ENCODE peak calls at places on chromosomes 13 and 19, in seven cellular contexts. One of them, this sample, is unnamed.

GRCh38 chr19:12800873-12801465 is 631 bp downstream of the PRDX2 start:
- DNase-seq in NCI-H2107: no peak
- DNase-seq in T-cell: no peak
- DNase-seq in T-helper 2 cell: no peak
- DNase-seq in small intestine: peak
- DNase-seq in GM04504: no peak
- DNase-seq in stimulated activated CD4-positive, alpha-beta T cell treated with anti-CD3 and anti-CD28 coated beads, Interleukin-4, amount 100 ng/mL, for 1 hour: no peak
- DNase-seq in this sample: no peak

GRCh38 chr19:3573162-3573857 is 566 bp downstream of the HMG20B start:
- DNase-seq in NCI-H2107: no peak
- DNase-seq in T-cell: no peak
- DNase-seq in T-helper 2 cell: no peak
- DNase-seq in small intestine: no peak
- DNase-seq in GM04504: no peak
- DNase-seq in stimulated activated CD4-positive, alpha-beta T cell treated with anti-CD3 and anti-CD28 coated beads, Interleukin-4, amount 100 ng/mL, for 1 hour: no peak
- DNase-seq in this sample: no peak

GRCh38 chr19:44993526-44993925 is 7.7 kb upstream of the RELB start:
- DNase-seq in NCI-H2107: no peak
- DNase-seq in T-cell: no peak
- DNase-seq in T-helper 2 cell: no peak
- DNase-seq in small intestine: no peak
- DNase-seq in GM04504: no peak
- DNase-seq in stimulated activated CD4-positive, alpha-beta T cell treated with anti-CD3 and anti-CD28 coated beads, Interleukin-4, amount 100 ng/mL, for 1 hour: no peak
- DNase-seq in this sample: no peak

GRCh38 chr13:31328549-31329229 is 128.9 kb downstream of the B3GLCT start:
- DNase-seq in NCI-H2107: no peak
- DNase-seq in T-cell: no peak
- DNase-seq in T-helper 2 cell: no peak
- DNase-seq in small intestine: no peak
- DNase-seq in GM04504: no peak
- DNase-seq in stimulated activated CD4-positive, alpha-beta T cell treated with anti-CD3 and anti-CD28 coated beads, Interleukin-4, amount 100 ng/mL, for 1 hour: no peak
- DNase-seq in this sample: no peak

GRCh38 chr13:22915442-22916082 is 265.2 kb upstream of the SGCG start:
- DNase-seq in NCI-H2107: no peak
- DNase-seq in T-cell: no peak
- DNase-seq in T-helper 2 cell: no peak
- DNase-seq in small intestine: peak
- DNase-seq in GM04504: no peak
- DNase-seq in stimulated activated CD4-positive, alpha-beta T cell treated with anti-CD3 and anti-CD28 coated beads, Interleukin-4, amount 100 ng/mL, for 1 hour: no peak
- DNase-seq in this sample: no peak

GRCh38 chr19:57403737-57404537 is 7.0 kb upstream of the ZNF17 start:
- DNase-seq in NCI-H2107: no peak
- DNase-seq in T-cell: no peak
- DNase-seq in T-helper 2 cell: no peak
- DNase-seq in small intestine: no peak
- DNase-seq in GM04504: no peak
- DNase-seq in stimulated activated CD4-positive, alpha-beta T cell treated with anti-CD3 and anti-CD28 coated beads, Interleukin-4, amount 100 ng/mL, for 1 hour: no peak
- DNase-seq in this sample: no peak

GRCh38 chr13:44816701-44817684 is 172.3 kb downstream of the NUFIP1 start:
- DNase-seq in NCI-H2107: no peak
- DNase-seq in T-cell: no peak
- DNase-seq in T-helper 2 cell: no peak
- DNase-seq in small intestine: no peak
- DNase-seq in GM04504: no peak
- DNase-seq in stimulated activated CD4-positive, alpha-beta T cell treated with anti-CD3 and anti-CD28 coated beads, Interleukin-4, amount 100 ng/mL, for 1 hour: no peak
- DNase-seq in this sample: no peak

GRCh38 chr19:38547446-38547845 is 70.3 kb downstream of the MAP4K1 start:
- DNase-seq in NCI-H2107: no peak
- DNase-seq in T-cell: no peak
- DNase-seq in T-helper 2 cell: no peak
- DNase-seq in small intestine: no peak
- DNase-seq in GM04504: no peak
- DNase-seq in stimulated activated CD4-positive, alpha-beta T cell treated with anti-CD3 and anti-CD28 coated beads, Interleukin-4, amount 100 ng/mL, for 1 hour: no peak
- DNase-seq in this sample: no peak

GRCh38 chr19:38045554-38046253 is 138.7 kb downstream of the SIPA1L3 start:
- DNase-seq in NCI-H2107: no peak
- DNase-seq in T-cell: no peak
- DNase-seq in T-helper 2 cell: no peak
- DNase-seq in small intestine: no peak
- DNase-seq in GM04504: no peak
- DNase-seq in stimulated activated CD4-positive, alpha-beta T cell treated with anti-CD3 and anti-CD28 coated beads, Interleukin-4, amount 100 ng/mL, for 1 hour: no peak
- DNase-seq in this sample: no peak

GRCh38 chr13:75415720-75416119 is 66.2 kb downstream of the TBC1D4 start:
- DNase-seq in NCI-H2107: no peak
- DNase-seq in T-cell: no peak
- DNase-seq in T-helper 2 cell: no peak
- DNase-seq in small intestine: no peak
- DNase-seq in GM04504: peak
- DNase-seq in stimulated activated CD4-positive, alpha-beta T cell treated with anti-CD3 and anti-CD28 coated beads, Interleukin-4, amount 100 ng/mL, for 1 hour: no peak
- DNase-seq in this sample: no peak

GRCh38 chr19:16191216-16191908 is 6.2 kb downstream of the FAM32A start:
- DNase-seq in NCI-H2107: no peak
- DNase-seq in T-cell: no peak
- DNase-seq in T-helper 2 cell: no peak
- DNase-seq in small intestine: no peak
- DNase-seq in GM04504: no peak
- DNase-seq in stimulated activated CD4-positive, alpha-beta T cell treated with anti-CD3 and anti-CD28 coated beads, Interleukin-4, amount 100 ng/mL, for 1 hour: no peak
- DNase-seq in this sample: no peak

GRCh38 chr13:80037505-80037888 is 303.4 kb downstream of the SPRY2 start:
- DNase-seq in NCI-H2107: no peak
- DNase-seq in T-cell: no peak
- DNase-seq in T-helper 2 cell: no peak
- DNase-seq in small intestine: no peak
- DNase-seq in GM04504: peak
- DNase-seq in stimulated activated CD4-positive, alpha-beta T cell treated with anti-CD3 and anti-CD28 coated beads, Interleukin-4, amount 100 ng/mL, for 1 hour: no peak
- DNase-seq in this sample: no peak

GRCh38 chr13:113769881-113770280 is 10.9 kb downstream of the TMEM255B start:
- DNase-seq in NCI-H2107: no peak
- DNase-seq in T-cell: no peak
- DNase-seq in T-helper 2 cell: no peak
- DNase-seq in small intestine: no peak
- DNase-seq in GM04504: no peak
- DNase-seq in stimulated activated CD4-positive, alpha-beta T cell treated with anti-CD3 and anti-CD28 coated beads, Interleukin-4, amount 100 ng/mL, for 1 hour: no peak
- DNase-seq in this sample: no peak

GRCh38 chr13:109608503-109608902 is 177.9 kb downstream of the IRS2 start:
- DNase-seq in NCI-H2107: no peak
- DNase-seq in T-cell: no peak
- DNase-seq in T-helper 2 cell: no peak
- DNase-seq in small intestine: no peak
- DNase-seq in GM04504: no peak
- DNase-seq in stimulated activated CD4-positive, alpha-beta T cell treated with anti-CD3 and anti-CD28 coated beads, Interleukin-4, amount 100 ng/mL, for 1 hour: no peak
- DNase-seq in this sample: no peak

GRCh38 chr13:80921556-80921955 is 580.6 kb upstream of the SPRY2 start:
- DNase-seq in NCI-H2107: no peak
- DNase-seq in T-cell: no peak
- DNase-seq in T-helper 2 cell: no peak
- DNase-seq in small intestine: no peak
- DNase-seq in GM04504: no peak
- DNase-seq in stimulated activated CD4-positive, alpha-beta T cell treated with anti-CD3 and anti-CD28 coated beads, Interleukin-4, amount 100 ng/mL, for 1 hour: no peak
- DNase-seq in this sample: no peak

GRCh38 chr13:30002577-30002976 is 152.2 kb upstream of the UBL3 start:
- DNase-seq in NCI-H2107: no peak
- DNase-seq in T-cell: no peak
- DNase-seq in T-helper 2 cell: no peak
- DNase-seq in small intestine: no peak
- DNase-seq in GM04504: peak
- DNase-seq in stimulated activated CD4-positive, alpha-beta T cell treated with anti-CD3 and anti-CD28 coated beads, Interleukin-4, amount 100 ng/mL, for 1 hour: no peak
- DNase-seq in this sample: no peak

GRCh38 chr13:110818747-110819146 is 96.1 kb downstream of the ANKRD10 start:
- DNase-seq in NCI-H2107: no peak
- DNase-seq in T-cell: no peak
- DNase-seq in T-helper 2 cell: no peak
- DNase-seq in small intestine: no peak
- DNase-seq in GM04504: no peak
- DNase-seq in stimulated activated CD4-positive, alpha-beta T cell treated with anti-CD3 and anti-CD28 coated beads, Interleukin-4, amount 100 ng/mL, for 1 hour: no peak
- DNase-seq in this sample: no peak

GRCh38 chr13:73580868-73581267 is 522.1 kb downstream of the KLF5 start:
- DNase-seq in NCI-H2107: no peak
- DNase-seq in T-cell: no peak
- DNase-seq in T-helper 2 cell: no peak
- DNase-seq in small intestine: no peak
- DNase-seq in GM04504: no peak
- DNase-seq in stimulated activated CD4-positive, alpha-beta T cell treated with anti-CD3 and anti-CD28 coated beads, Interleukin-4, amount 100 ng/mL, for 1 hour: no peak
- DNase-seq in this sample: no peak

GRCh38 chr19:51002542-51003311 is 1.3 kb upstream of the KLK8 start:
- DNase-seq in NCI-H2107: no peak
- DNase-seq in T-cell: no peak
- DNase-seq in T-helper 2 cell: no peak
- DNase-seq in small intestine: peak
- DNase-seq in GM04504: no peak
- DNase-seq in stimulated activated CD4-positive, alpha-beta T cell treated with anti-CD3 and anti-CD28 coated beads, Interleukin-4, amount 100 ng/mL, for 1 hour: no peak
- DNase-seq in this sample: no peak

GRCh38 chr19:23461120-23461519 is 65.8 kb upstream of the ZNF91 start:
- DNase-seq in NCI-H2107: no peak
- DNase-seq in T-cell: no peak
- DNase-seq in T-helper 2 cell: no peak
- DNase-seq in small intestine: no peak
- DNase-seq in GM04504: no peak
- DNase-seq in stimulated activated CD4-positive, alpha-beta T cell treated with anti-CD3 and anti-CD28 coated beads, Interleukin-4, amount 100 ng/mL, for 1 hour: no peak
- DNase-seq in this sample: no peak

GRCh38 chr13:99984463-99985242 is 3.1 kb downstream of the ZIC2 start:
- DNase-seq in NCI-H2107: no peak
- DNase-seq in T-cell: no peak
- DNase-seq in T-helper 2 cell: no peak
- DNase-seq in small intestine: no peak
- DNase-seq in GM04504: no peak
- DNase-seq in stimulated activated CD4-positive, alpha-beta T cell treated with anti-CD3 and anti-CD28 coated beads, Interleukin-4, amount 100 ng/mL, for 1 hour: no peak
- DNase-seq in this sample: no peak

GRCh38 chr13:102128216-102128800 is 273.5 kb downstream of the FGF14 start:
- DNase-seq in NCI-H2107: no peak
- DNase-seq in T-cell: no peak
- DNase-seq in T-helper 2 cell: no peak
- DNase-seq in small intestine: no peak
- DNase-seq in GM04504: peak
- DNase-seq in stimulated activated CD4-positive, alpha-beta T cell treated with anti-CD3 and anti-CD28 coated beads, Interleukin-4, amount 100 ng/mL, for 1 hour: no peak
- DNase-seq in this sample: no peak

GRCh38 chr19:48874309-48875135 is 2.3 kb downstream of the PPP1R15A start:
- DNase-seq in NCI-H2107: no peak
- DNase-seq in T-cell: peak
- DNase-seq in T-helper 2 cell: peak
- DNase-seq in small intestine: peak
- DNase-seq in GM04504: peak
- DNase-seq in stimulated activated CD4-positive, alpha-beta T cell treated with anti-CD3 and anti-CD28 coated beads, Interleukin-4, amount 100 ng/mL, for 1 hour: peak
- DNase-seq in this sample: no peak

GRCh38 chr13:50543767-50544166 is 299.7 kb downstream of the DLEU7 start:
- DNase-seq in NCI-H2107: no peak
- DNase-seq in T-cell: no peak
- DNase-seq in T-helper 2 cell: no peak
- DNase-seq in small intestine: no peak
- DNase-seq in GM04504: no peak
- DNase-seq in stimulated activated CD4-positive, alpha-beta T cell treated with anti-CD3 and anti-CD28 coated beads, Interleukin-4, amount 100 ng/mL, for 1 hour: no peak
- DNase-seq in this sample: no peak

GRCh38 chr19:1624458-1624857 is 19.2 kb upstream of the UQCR11 start:
- DNase-seq in NCI-H2107: no peak
- DNase-seq in T-cell: peak
- DNase-seq in T-helper 2 cell: peak
- DNase-seq in small intestine: peak
- DNase-seq in GM04504: no peak
- DNase-seq in stimulated activated CD4-positive, alpha-beta T cell treated with anti-CD3 and anti-CD28 coated beads, Interleukin-4, amount 100 ng/mL, for 1 hour: peak
- DNase-seq in this sample: no peak

GRCh38 chr19:35569281-35569781 is 5.9 kb upstream of the ATP4A start:
- DNase-seq in NCI-H2107: no peak
- DNase-seq in T-cell: no peak
- DNase-seq in T-helper 2 cell: no peak
- DNase-seq in small intestine: no peak
- DNase-seq in GM04504: no peak
- DNase-seq in stimulated activated CD4-positive, alpha-beta T cell treated with anti-CD3 and anti-CD28 coated beads, Interleukin-4, amount 100 ng/mL, for 1 hour: no peak
- DNase-seq in this sample: no peak

GRCh38 chr13:94620286-94620896 is 18.7 kb downstream of the GPR180 start:
- DNase-seq in NCI-H2107: peak
- DNase-seq in T-cell: no peak
- DNase-seq in T-helper 2 cell: no peak
- DNase-seq in small intestine: peak
- DNase-seq in GM04504: no peak
- DNase-seq in stimulated activated CD4-positive, alpha-beta T cell treated with anti-CD3 and anti-CD28 coated beads, Interleukin-4, amount 100 ng/mL, for 1 hour: peak
- DNase-seq in this sample: no peak

GRCh38 chr13:73372691-73373627 is 314.2 kb downstream of the KLF5 start:
- DNase-seq in NCI-H2107: no peak
- DNase-seq in T-cell: no peak
- DNase-seq in T-helper 2 cell: no peak
- DNase-seq in small intestine: peak
- DNase-seq in GM04504: no peak
- DNase-seq in stimulated activated CD4-positive, alpha-beta T cell treated with anti-CD3 and anti-CD28 coated beads, Interleukin-4, amount 100 ng/mL, for 1 hour: no peak
- DNase-seq in this sample: no peak

GRCh38 chr19:3110126-3110825 is 16.1 kb downstream of the GNA11 start:
- DNase-seq in NCI-H2107: no peak
- DNase-seq in T-cell: no peak
- DNase-seq in T-helper 2 cell: no peak
- DNase-seq in small intestine: no peak
- DNase-seq in GM04504: no peak
- DNase-seq in stimulated activated CD4-positive, alpha-beta T cell treated with anti-CD3 and anti-CD28 coated beads, Interleukin-4, amount 100 ng/mL, for 1 hour: no peak
- DNase-seq in this sample: no peak

GRCh38 chr19:54209748-54210494 is 9.3 kb downstream of the RPS9 start:
- DNase-seq in NCI-H2107: peak
- DNase-seq in T-cell: no peak
- DNase-seq in T-helper 2 cell: no peak
- DNase-seq in small intestine: peak
- DNase-seq in GM04504: peak
- DNase-seq in stimulated activated CD4-positive, alpha-beta T cell treated with anti-CD3 and anti-CD28 coated beads, Interleukin-4, amount 100 ng/mL, for 1 hour: no peak
- DNase-seq in this sample: no peak

GRCh38 chr13:50634339-50634738 is 209.2 kb downstream of the DLEU7 start:
- DNase-seq in NCI-H2107: no peak
- DNase-seq in T-cell: no peak
- DNase-seq in T-helper 2 cell: no peak
- DNase-seq in small intestine: no peak
- DNase-seq in GM04504: no peak
- DNase-seq in stimulated activated CD4-positive, alpha-beta T cell treated with anti-CD3 and anti-CD28 coated beads, Interleukin-4, amount 100 ng/mL, for 1 hour: no peak
- DNase-seq in this sample: no peak

GRCh38 chr13:36154567-36155231 is 23.5 kb upstream of the DCLK1 start:
- DNase-seq in NCI-H2107: no peak
- DNase-seq in T-cell: no peak
- DNase-seq in T-helper 2 cell: no peak
- DNase-seq in small intestine: no peak
- DNase-seq in GM04504: no peak
- DNase-seq in stimulated activated CD4-positive, alpha-beta T cell treated with anti-CD3 and anti-CD28 coated beads, Interleukin-4, amount 100 ng/mL, for 1 hour: no peak
- DNase-seq in this sample: no peak

GRCh38 chr13:93861818-93862217 is 617.7 kb downstream of the DCT start:
- DNase-seq in NCI-H2107: no peak
- DNase-seq in T-cell: no peak
- DNase-seq in T-helper 2 cell: no peak
- DNase-seq in small intestine: no peak
- DNase-seq in GM04504: no peak
- DNase-seq in stimulated activated CD4-positive, alpha-beta T cell treated with anti-CD3 and anti-CD28 coated beads, Interleukin-4, amount 100 ng/mL, for 1 hour: no peak
- DNase-seq in this sample: no peak